ENCODE peak calls at places on chromosomes 12 and 14, in seven cellular contexts. M is AG09319; R is GM12865; B is CD8-positive, alpha-beta T cell; E is adrenal gland; H is fibroblast of lung; P is omental fat pad. K is an unnamed sample.

GRCh38 chr14:33477752-33478151 is 473.1 kb downstream of the EGLN3 start:
- DNase-seq in M (no peak), R (no peak), B (no peak), E (no peak), H (peak), P (no peak), K (no peak)

GRCh38 chr12:54036620-54037359 is 3.9 kb downstream of the HOXC5 start:
- DNase-seq in M (no peak), R (peak), B (no peak), E (peak), H (no peak), P (no peak), K (no peak)

GRCh38 chr14:22877000-22877501 is 5.5 kb downstream of the LRP10 start:
- DNase-seq in M (no peak), R (no peak), B (no peak), E (no peak), H (no peak), P (no peak), K (no peak)

GRCh38 chr12:57101892-57102695 is 9.1 kb downstream of the STAT6 start:
- DNase-seq in M (no peak), R (no peak), B (no peak), E (no peak), H (no peak), P (no peak), K (no peak)

GRCh38 chr14:58109761-58110160 is 42.3 kb downstream of the ARMH4 start:
- DNase-seq in M (no peak), R (no peak), B (no peak), E (no peak), H (no peak), P (no peak), K (no peak)

GRCh38 chr12:56530390-56531055 is 8.9 kb downstream of the RBMS2 start:
- DNase-seq in M (no peak), R (no peak), B (no peak), E (no peak), H (no peak), P (no peak), K (no peak)

GRCh38 chr12:124855275-124855957 is 8.2 kb downstream of the SCARB1 start:
- DNase-seq in M (no peak), R (no peak), B (no peak), E (peak), H (no peak), P (no peak), K (no peak)

GRCh38 chr12:123941000-123941399 is 31.6 kb downstream of the CCDC92 start:
- DNase-seq in M (no peak), R (no peak), B (no peak), E (no peak), H (no peak), P (no peak), K (no peak)

GRCh38 chr12:131865196-131865875 is 29.1 kb upstream of the ULK1 start:
- DNase-seq in M (no peak), R (no peak), B (no peak), E (no peak), H (peak), P (no peak), K (no peak)

GRCh38 chr12:71772728-71773127 is 18.1 kb downstream of the RAB21 start:
- DNase-seq in M (no peak), R (no peak), B (no peak), E (no peak), H (no peak), P (no peak), K (no peak)

GRCh38 chr12:86379337-86379736 is 123.1 kb upstream of the MGAT4C start:
- DNase-seq in M (no peak), R (no peak), B (no peak), E (no peak), H (no peak), P (no peak), K (no peak)

GRCh38 chr14:22560638-22561365 is 28.2 kb downstream of the DAD1 start:
- DNase-seq in M (no peak), R (no peak), B (no peak), E (no peak), H (no peak), P (no peak), K (no peak)

GRCh38 chr12:21659383-21659782 is 1.7 kb upstream of the LDHB start:
- DNase-seq in M (no peak), R (no peak), B (no peak), E (no peak), H (no peak), P (no peak), K (no peak)

GRCh38 chr12:78928200-78929074 is 63.9 kb downstream of the SYT1 start:
- DNase-seq in M (no peak), R (no peak), B (no peak), E (no peak), H (peak), P (no peak), K (no peak)

GRCh38 chr14:56952766-56953473 is 142.6 kb upstream of the OTX2 start:
- DNase-seq in M (no peak), R (no peak), B (no peak), E (no peak), H (no peak), P (no peak), K (no peak)

GRCh38 chr14:92037989-92038388 is 1.9 kb downstream of the TRIP11 start:
- DNase-seq in M (no peak), R (no peak), B (no peak), E (no peak), H (peak), P (no peak), K (no peak)

GRCh38 chr12:109880049-109880931 is at the start of gene GLTP:
- DNase-seq in M (peak), R (peak), B (peak), E (peak), H (peak), P (peak), K (peak)

GRCh38 chr12:89499857-89500256 is 24.7 kb downstream of the GALNT4 start:
- DNase-seq in M (no peak), R (no peak), B (no peak), E (no peak), H (no peak), P (no peak), K (no peak)

GRCh38 chr12:89494411-89495231 is 30.0 kb downstream of the GALNT4 start:
- DNase-seq in M (no peak), R (peak), B (no peak), E (no peak), H (peak), P (no peak), K (no peak)

GRCh38 chr12:89493650-89494302 is 30.8 kb downstream of the GALNT4 start:
- DNase-seq in M (no peak), R (no peak), B (no peak), E (no peak), H (no peak), P (no peak), K (no peak)

GRCh38 chr12:89497467-89497866 is 27.1 kb downstream of the GALNT4 start:
- DNase-seq in M (no peak), R (no peak), B (no peak), E (no peak), H (no peak), P (no peak), K (no peak)

GRCh38 chr12:89497005-89497404 is 27.6 kb downstream of the GALNT4 start:
- DNase-seq in M (no peak), R (no peak), B (no peak), E (no peak), H (no peak), P (no peak), K (no peak)
- TF ChIP-seq CTCF in M (no peak), R (no peak), B (no peak), E (no peak), H (no peak), P (no peak), K (no peak)

DNA sequence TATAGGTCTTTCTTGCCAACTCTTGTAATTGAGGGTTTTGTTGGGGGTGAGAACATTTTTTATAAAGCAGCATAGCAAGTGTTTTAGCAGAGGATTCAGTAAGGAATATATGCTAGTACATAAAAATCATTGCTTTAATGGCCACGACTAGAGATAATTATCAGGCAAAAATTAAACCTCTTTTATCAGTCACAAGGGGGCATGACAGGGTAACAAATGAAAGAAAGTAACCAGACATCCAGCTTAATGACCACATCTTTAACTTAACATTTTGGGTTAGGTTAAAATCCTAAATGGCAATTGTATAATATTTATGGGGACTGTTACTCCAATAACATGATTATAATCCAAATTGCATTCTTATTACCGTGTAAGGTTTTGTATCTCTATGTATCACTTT is 119.6 kb downstream of the LRRIQ1 start:
- DNase-seq in M (no peak), R (no peak), B (no peak), E (no peak), H (peak), P (no peak), K (no peak)
- TF ChIP-seq CTCF in M (peak), R (no peak), B (no peak), E (no peak), H (no peak), P (no peak), K (peak)

DNA sequence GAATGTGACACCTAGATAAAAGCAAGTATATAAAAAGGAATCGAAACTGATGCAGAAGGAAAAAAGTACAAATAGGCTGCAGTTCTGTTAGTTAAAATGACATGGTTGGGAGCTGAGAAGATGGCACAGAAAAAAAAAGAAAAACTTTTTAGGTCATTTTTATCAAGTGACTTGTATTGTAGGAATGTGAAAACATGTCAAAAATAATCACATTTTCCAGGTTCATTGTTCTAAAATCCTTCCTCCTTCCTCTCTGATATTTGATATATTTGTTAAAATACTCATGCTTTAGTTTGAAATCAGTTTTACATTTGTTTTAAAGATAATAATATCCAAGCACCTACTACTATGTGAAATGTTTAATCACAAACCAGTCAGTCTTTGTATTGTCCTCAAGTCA is 507.9 kb downstream of the PRKD1 start:
- DNase-seq in M (no peak), R (no peak), B (no peak), E (no peak), H (no peak), P (no peak), K (no peak)
- TF ChIP-seq CTCF in M (no peak), R (no peak), B (no peak), E (no peak), H (no peak), P (no peak), K (no peak)

GRCh38 chr12:6604254-6605029 is 2.7 kb downstream of the CHD4 start:
- DNase-seq in M (no peak), R (no peak), B (no peak), E (peak), H (no peak), P (no peak), K (no peak)

GRCh38 chr12:6603095-6603567 is 4.0 kb downstream of the CHD4 start:
- DNase-seq in M (no peak), R (no peak), B (peak), E (peak), H (peak), P (no peak), K (peak)

GRCh38 chr12:6607751-6608591 is 792 bp upstream of the CHD4 start:
- DNase-seq in M (no peak), R (peak), B (peak), E (peak), H (peak), P (no peak), K (no peak)

GRCh38 chr12:6606331-6607131 is 648 bp downstream of the CHD4 start:
- DNase-seq in M (no peak), R (peak), B (peak), E (peak), H (peak), P (peak), K (no peak)

GRCh38 chr12:6605425-6606330 is 1.5 kb downstream of the CHD4 start:
- DNase-seq in M (no peak), R (peak), B (peak), E (peak), H (peak), P (no peak), K (no peak)
- TF ChIP-seq CTCF in M (no peak), R (no peak), B (no peak), E (no peak), H (no peak), P (no peak), K (no peak)

GRCh38 chr12:49331360-49332222 is 5.4 kb downstream of the C1QL4 start:
- DNase-seq in M (no peak), R (no peak), B (no peak), E (peak), H (peak), P (no peak), K (peak)
- TF ChIP-seq CTCF in M (peak), R (peak), B (peak), E (peak), H (peak), P (peak), K (peak)

DNA sequence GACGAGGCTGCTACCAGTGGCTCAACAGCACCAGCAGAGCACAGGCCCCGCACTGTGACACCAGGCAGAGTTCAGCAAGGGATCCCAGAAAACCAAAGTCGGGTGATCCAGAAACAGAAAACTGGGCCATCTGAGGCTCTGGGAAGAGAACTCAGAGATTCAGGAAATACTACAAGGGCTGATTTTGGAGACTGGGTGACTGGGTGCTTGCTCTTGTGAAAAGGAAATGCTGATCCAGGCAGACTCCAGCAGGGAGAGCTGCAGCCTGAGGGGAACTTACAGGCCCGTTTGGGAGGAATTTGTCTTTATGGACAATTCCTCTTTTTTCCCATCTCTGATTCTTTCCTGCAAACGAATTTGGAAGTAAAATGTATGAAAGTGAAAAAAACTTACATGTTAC is 28.2 kb downstream of the FOXN3 start:
- DNase-seq in M (no peak), R (no peak), B (no peak), E (no peak), H (no peak), P (no peak), K (no peak)
- TF ChIP-seq CTCF in M (peak), R (no peak), B (no peak), E (no peak), H (peak), P (no peak), K (no peak)